ENCODE peak calls at places on chromosomes 1 and 21, in eight cellular contexts. P, A, Y, R, M, X, E and O are unnamed samples.

GRCh38 chr1:13930151-13930550 is 230.2 kb downstream of the PRDM2 start:
- DNase-seq in A (peak), R (peak), P (no peak), M (peak), X (no peak), Y (no peak), E (no peak), O (no peak)

GRCh38 chr1:205568469-205569361 is 63.1 kb downstream of the ELK4 start:
- DNase-seq in P (no peak), R (peak), Y (no peak), A (no peak), M (peak), E (peak), X (no peak), O (no peak)

GRCh38 chr1:230587056-230587455 is 55.2 kb upstream of the COG2 start:
- DNase-seq in R (no peak), M (no peak), A (no peak), P (no peak), Y (no peak), E (no peak), X (no peak), O (no peak)

GRCh38 chr21:34700605-34701004 is 31.8 kb downstream of the CLIC6 start:
- DNase-seq in E (no peak), X (no peak), P (no peak), Y (peak), A (no peak), M (no peak), R (no peak), O (no peak)

GRCh38 chr1:34858901-34859441 is 578 bp downstream of the SMIM12 start:
- DNase-seq in M (peak), A (peak), Y (no peak), X (no peak), P (no peak), E (no peak), R (peak), O (peak)

GRCh38 chr21:44418108-44418875 is 37.0 kb upstream of the LRRC3 start:
- DNase-seq in E (peak), M (no peak), R (no peak), Y (no peak), X (no peak), P (no peak), A (no peak), O (no peak)

GRCh38 chr21:14739590-14739989 is 193.5 kb upstream of the SAMSN1 start:
- DNase-seq in M (no peak), R (no peak), E (no peak), X (no peak), P (no peak), A (no peak), Y (no peak), O (no peak)

GRCh38 chr1:68231627-68232303 is 558 bp downstream of the WLS start:
- DNase-seq in R (peak), Y (peak), A (peak), P (no peak), X (peak), E (peak), M (peak), O (peak)

GRCh38 chr1:234697741-234698140 is 87.8 kb upstream of the IRF2BP2 start:
- DNase-seq in E (no peak), M (no peak), Y (no peak), A (no peak), R (no peak), X (no peak), P (no peak), O (no peak)

GRCh38 chr21:46114963-46115362 is 17.1 kb downstream of the COL6A2 start:
- DNase-seq in M (no peak), X (peak), E (peak), R (no peak), A (no peak), P (no peak), Y (peak), O (no peak)

GRCh38 chr1:118151312-118151937 is 33.6 kb downstream of the SPAG17 start:
- DNase-seq in X (peak), P (no peak), E (no peak), R (peak), M (peak), Y (peak), A (peak), O (peak)

GRCh38 chr1:6922096-6922931 is 137.1 kb downstream of the CAMTA1 start:
- DNase-seq in R (peak), E (peak), M (peak), Y (no peak), X (no peak), A (peak), P (no peak), O (peak)

GRCh38 chr1:15683411-15684039 is 595 bp upstream of the PLEKHM2 start:
- DNase-seq in R (no peak), X (no peak), E (peak), P (no peak), M (no peak), Y (no peak), A (no peak), O (no peak)

GRCh38 chr1:15684468-15685283 is 556 bp downstream of the PLEKHM2 start:
- DNase-seq in R (peak), X (no peak), Y (peak), E (peak), P (no peak), A (no peak), M (peak), O (no peak)

GRCh38 chr1:15687446-15687845 is 3.3 kb downstream of the PLEKHM2 start:
- DNase-seq in M (no peak), X (no peak), Y (no peak), P (no peak), R (no peak), A (no peak), E (no peak), O (no peak)

GRCh38 chr1:15684042-15684461 is at the start of gene PLEKHM2:
- DNase-seq in E (peak), R (peak), P (no peak), A (peak), M (no peak), Y (peak), X (no peak), O (no peak)

DNA sequence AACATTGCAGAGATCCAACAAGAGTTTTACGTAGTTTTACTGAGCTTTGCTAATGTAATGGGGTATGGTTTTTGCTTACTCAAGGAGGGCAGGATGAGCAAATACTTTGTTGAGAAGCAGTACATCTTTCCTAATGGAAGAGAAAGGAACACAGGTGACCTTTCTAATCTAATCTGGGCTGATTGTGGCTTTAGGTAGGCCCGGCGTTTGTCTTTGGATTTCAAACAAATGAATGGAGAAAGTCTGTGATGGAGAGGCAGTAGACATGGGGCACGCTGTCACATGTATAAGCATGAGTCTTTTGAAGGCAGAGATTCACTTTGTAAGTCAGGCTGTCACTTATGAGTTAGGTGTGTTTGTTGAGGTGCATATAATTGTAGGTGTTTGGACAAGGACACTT is 1.7 kb downstream of the PLEKHM2 start:
- DNase-seq in E (no peak), P (no peak), Y (no peak), R (no peak), M (no peak), X (no peak), A (no peak), O (no peak)
- H3K4me3 ChIP-seq in E (no peak), P (no peak), Y (peak), R (peak), M (no peak), X (peak), A (peak), O (peak)

GRCh38 chr1:26239936-26240335 is 5.9 kb downstream of the CEP85 start:
- DNase-seq in E (no peak), X (no peak), P (no peak), Y (no peak), R (peak), M (no peak), A (peak), O (peak)

GRCh38 chr1:26233903-26234643 is at the start of gene CEP85:
- DNase-seq in X (peak), A (peak), Y (peak), R (peak), E (peak), M (peak), P (peak), O (peak)

GRCh38 chr1:26237230-26237966 is 3.4 kb downstream of the CEP85 start:
- DNase-seq in Y (no peak), A (peak), R (peak), P (no peak), E (no peak), X (no peak), M (no peak), O (peak)

GRCh38 chr1:26234644-26235384 is 814 bp downstream of the CEP85 start:
- DNase-seq in Y (no peak), M (peak), R (peak), X (no peak), A (peak), P (no peak), E (no peak), O (peak)
- TF ChIP-seq CTCF in Y (no peak), M (no peak), R (no peak), X (no peak), A (peak), P (no peak), E (no peak), O (no peak)

GRCh38 chr1:102891868-102892625 is 216.3 kb downstream of the COL11A1 start:
- DNase-seq in E (no peak), A (peak), Y (no peak), X (no peak), P (no peak), R (peak), M (no peak), O (peak)
- H3K4me3 ChIP-seq in E (no peak), A (no peak), Y (no peak), X (no peak), P (no peak), R (no peak), M (no peak), O (no peak)

DNA sequence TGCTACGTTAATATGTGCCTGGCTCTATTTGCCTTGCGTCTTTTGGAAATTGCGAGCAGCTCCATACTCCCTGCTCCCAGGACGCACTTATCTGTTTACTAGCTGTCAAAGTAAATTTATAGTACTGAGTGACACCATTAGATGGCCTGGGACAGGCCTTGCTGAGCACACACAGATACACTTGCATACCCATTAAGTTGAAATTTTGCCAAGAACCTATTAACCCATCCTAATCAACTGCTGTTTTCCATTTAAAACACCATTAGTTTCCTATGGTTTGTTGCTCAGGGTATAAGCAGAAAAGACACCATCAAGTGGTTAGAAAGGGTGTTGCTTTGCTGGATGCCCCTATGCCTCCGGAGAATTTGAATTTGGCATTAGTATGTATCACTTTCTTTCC is 187.3 kb downstream of the SLC44A5 start:
- DNase-seq in E (no peak), Y (no peak), R (no peak), A (no peak), X (no peak), M (no peak), P (no peak), O (no peak)
- TF ChIP-seq CTCF in E (no peak), Y (no peak), R (no peak), A (no peak), X (no peak), M (no peak), P (no peak), O (no peak)

GRCh38 chr1:237861944-237862343 is 28.8 kb downstream of the ZP4 start:
- DNase-seq in R (no peak), X (no peak), E (no peak), A (no peak), M (no peak), Y (no peak), P (no peak), O (no peak)

GRCh38 chr1:237867380-237867888 is 23.3 kb downstream of the ZP4 start:
- DNase-seq in Y (no peak), E (no peak), P (no peak), R (no peak), X (no peak), A (no peak), M (no peak), O (no peak)

GRCh38 chr1:237863234-237863633 is 27.5 kb downstream of the ZP4 start:
- DNase-seq in E (no peak), M (no peak), Y (no peak), R (no peak), A (no peak), P (no peak), X (no peak), O (no peak)

GRCh38 chr1:237868814-237869600 is 21.7 kb downstream of the ZP4 start:
- DNase-seq in E (no peak), R (no peak), A (no peak), X (no peak), Y (no peak), P (no peak), M (peak), O (no peak)

DNA sequence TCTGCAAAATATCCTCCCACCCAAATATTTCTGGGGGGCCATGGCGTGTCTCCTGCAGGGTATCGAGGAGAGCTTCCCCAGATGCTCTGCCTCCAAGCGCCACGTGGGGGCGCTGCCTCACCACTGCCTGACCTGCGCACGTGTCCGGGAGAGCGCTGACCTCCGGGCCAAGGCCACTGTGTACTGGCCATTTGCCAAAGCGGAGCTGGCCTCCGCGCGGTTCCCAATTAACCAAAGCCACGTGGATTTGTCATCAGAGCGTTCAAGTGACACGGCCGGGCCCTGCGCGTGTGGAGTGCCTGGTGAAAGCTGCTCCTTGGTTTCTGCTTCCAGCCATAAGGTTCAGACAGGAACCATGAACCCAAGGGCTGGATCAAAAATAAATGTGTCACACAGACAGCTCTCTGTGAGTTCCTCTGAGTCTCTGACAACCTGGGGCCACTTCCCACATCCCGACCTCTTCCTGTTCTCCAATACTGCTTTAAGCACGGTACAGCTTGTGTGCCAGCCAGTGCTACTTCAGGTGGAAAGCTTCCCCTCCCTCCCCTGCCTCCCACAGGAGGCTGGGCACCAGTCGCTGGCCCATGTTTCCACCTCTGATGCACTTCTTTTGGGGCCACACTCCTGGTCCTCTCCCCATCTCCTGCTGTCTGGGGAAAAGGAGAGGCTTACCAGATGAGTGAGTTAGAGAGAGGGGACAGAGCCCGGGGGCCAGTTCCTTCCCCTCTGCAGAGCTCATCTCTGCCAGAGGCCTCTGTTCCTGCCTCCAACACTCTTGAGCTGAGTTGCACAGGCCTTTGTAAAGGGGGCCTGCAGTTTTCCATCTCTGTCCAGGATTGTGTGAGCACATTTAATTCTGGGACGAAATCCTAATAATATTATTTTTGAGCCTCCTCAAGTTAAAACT is 26.1 kb downstream of the ZP4 start:
- DNase-seq in A (peak), X (no peak), M (peak), P (no peak), E (peak), R (no peak), Y (peak), O (peak)
- H3K4me3 ChIP-seq in A (peak), X (no peak), M (no peak), P (no peak), E (no peak), R (no peak), Y (no peak), O (peak)

DNA sequence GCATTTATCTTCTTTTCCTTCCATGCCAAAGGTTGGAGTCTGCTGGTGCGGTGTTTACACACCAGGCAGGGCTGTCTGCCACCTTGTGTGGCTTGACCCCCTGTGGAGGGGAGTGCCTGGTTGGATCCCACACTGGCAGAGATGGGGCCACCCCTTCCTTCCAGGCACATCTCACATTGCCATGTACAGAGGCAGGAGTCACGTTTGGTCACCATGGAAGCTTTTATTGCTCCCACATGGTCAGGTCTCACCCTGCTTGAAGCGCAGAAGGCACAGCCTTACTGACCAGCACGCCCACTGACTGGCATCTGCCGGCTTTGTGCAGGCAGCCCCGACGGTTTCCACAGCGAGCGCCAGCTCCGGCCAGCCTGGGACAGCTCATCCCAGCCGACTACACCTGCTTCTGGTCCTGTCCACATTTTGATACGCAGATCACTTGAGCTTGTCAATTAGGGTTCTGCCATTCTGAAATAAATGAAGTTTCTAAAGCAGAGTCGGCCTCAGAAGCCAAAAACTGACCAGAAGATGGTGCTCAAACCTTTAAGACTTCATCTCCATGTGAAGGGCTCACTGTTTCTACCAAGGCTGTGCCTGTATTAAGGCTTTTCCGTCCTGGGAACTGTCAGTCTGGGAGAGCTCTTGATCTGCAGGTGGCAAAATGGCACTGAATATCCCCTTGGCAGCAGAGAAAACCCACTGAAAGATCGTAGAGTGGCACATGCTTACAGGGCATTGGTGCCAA is 35.6 kb upstream of the EPHA8 start:
- DNase-seq in P (no peak), A (peak), E (no peak), M (no peak), R (peak), Y (no peak), X (no peak), O (no peak)
- TF ChIP-seq CTCF in P (no peak), A (peak), E (peak), M (no peak), R (peak), Y (no peak), X (no peak), O (peak)

GRCh38 chr1:220880367-220880680 is 1.1 kb downstream of the HLX start:
- DNase-seq in A (no peak), Y (no peak), P (no peak), R (no peak), M (no peak), X (no peak), E (no peak), O (peak)

GRCh38 chr1:220879509-220880366 is 495 bp downstream of the HLX start:
- DNase-seq in M (no peak), E (peak), Y (peak), R (peak), P (no peak), A (peak), X (no peak), O (peak)

GRCh38 chr1:220884109-220884980 is 5.1 kb downstream of the HLX start:
- DNase-seq in M (no peak), X (no peak), R (no peak), E (no peak), P (no peak), A (peak), Y (no peak), O (peak)

GRCh38 chr1:220880726-220881506 is 1.7 kb downstream of the HLX start:
- DNase-seq in A (peak), X (no peak), E (peak), P (no peak), R (no peak), M (peak), Y (peak), O (peak)

GRCh38 chr1:220881918-220882891 is 3.0 kb downstream of the HLX start:
- DNase-seq in X (no peak), P (no peak), A (peak), M (no peak), E (no peak), R (peak), Y (no peak), O (peak)
- H3K4me3 ChIP-seq in X (peak), P (no peak), A (peak), M (peak), E (peak), R (no peak), Y (peak), O (peak)

GRCh38 chr1:239952348-239953307 is 139.1 kb upstream of the FMN2 start:
- DNase-seq in R (peak), E (no peak), Y (no peak), P (no peak), A (peak), X (no peak), M (no peak), O (no peak)
- TF ChIP-seq CTCF in R (peak), E (peak), Y (peak), P (peak), A (peak), X (peak), M (peak), O (peak)

DNA sequence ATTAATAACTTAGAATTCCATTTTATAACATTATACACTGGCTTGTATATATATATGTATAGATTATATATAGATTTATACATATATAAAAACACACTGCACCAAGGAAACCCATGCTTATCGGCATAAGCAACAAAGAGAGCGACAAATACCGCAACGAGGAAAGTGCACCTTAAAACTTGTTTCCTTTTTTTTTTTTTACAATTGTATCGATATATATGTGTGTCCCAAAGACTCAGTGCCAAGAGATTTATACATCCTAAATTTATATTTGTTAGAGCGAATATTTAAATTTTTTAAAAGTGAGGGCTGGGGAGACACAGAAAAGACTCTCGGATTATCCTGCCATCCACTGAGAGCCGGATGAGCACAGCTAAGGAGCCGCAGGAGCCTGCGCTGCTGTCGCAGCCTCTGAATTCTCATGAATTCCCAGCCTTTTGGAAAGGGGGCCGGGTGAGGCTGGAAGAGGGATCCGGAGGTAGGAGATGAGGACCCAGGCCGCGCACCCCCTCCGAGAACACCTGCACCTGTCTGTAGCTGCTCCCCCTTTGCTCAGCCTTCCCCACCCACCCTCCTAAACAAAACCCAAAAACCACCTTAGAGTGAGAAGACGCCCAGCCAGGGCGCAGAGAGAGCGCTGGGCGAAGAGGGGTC is 5.2 kb downstream of the DMRTA2 start:
- DNase-seq in R (no peak), P (no peak), Y (no peak), X (no peak), M (no peak), E (no peak), A (no peak), O (no peak)
- H3K4me3 ChIP-seq in R (no peak), P (no peak), Y (peak), X (peak), M (peak), E (peak), A (no peak), O (no peak)

GRCh38 chr1:42925132-42925769 is 33.4 kb downstream of the SLC2A1 start:
- DNase-seq in X (no peak), A (no peak), E (no peak), P (no peak), M (no peak), R (peak), Y (no peak), O (no peak)

GRCh38 chr1:42926235-42926869 is 32.3 kb downstream of the SLC2A1 start:
- DNase-seq in E (no peak), P (no peak), X (no peak), M (no peak), A (no peak), Y (no peak), R (no peak), O (no peak)

GRCh38 chr1:42923367-42924248 is 35.1 kb downstream of the SLC2A1 start:
- DNase-seq in Y (no peak), E (no peak), R (no peak), A (no peak), X (no peak), M (peak), P (no peak), O (no peak)

GRCh38 chr1:42922687-42923366 is 35.8 kb downstream of the SLC2A1 start:
- DNase-seq in Y (no peak), R (peak), X (no peak), P (no peak), M (peak), A (peak), E (no peak), O (peak)

GRCh38 chr1:42924249-42925131 is 34.2 kb downstream of the SLC2A1 start:
- DNase-seq in X (peak), E (peak), R (peak), M (peak), Y (peak), A (peak), P (peak), O (peak)
- TF ChIP-seq CTCF in X (peak), E (no peak), R (no peak), M (no peak), Y (peak), A (no peak), P (no peak), O (peak)